ENCODE peak calls at places on chromosomes 11 and 22, in six cellular contexts. V is PC-3, R is GM23248, G is lung, Z is colonic mucosa, U is A549. O is an unnamed sample.

GRCh38 chr11:44959064-44959463 is 8.4 kb upstream of the TP53I11 start:
- DNase-seq in V (no peak), R (no peak), G (no peak), Z (no peak), U (no peak), O (no peak)

GRCh38 chr22:47810505-47811500 is 1048.4 kb downstream of the TBC1D22A start:
- DNase-seq in V (no peak), R (no peak), G (no peak), Z (no peak), U (no peak), O (no peak)

GRCh38 chr11:121351089-121351488 is 58.5 kb downstream of the SC5D start:
- DNase-seq in V (no peak), R (no peak), G (no peak), Z (no peak), U (no peak), O (no peak)

GRCh38 chr22:22446527-22446926 is 62.0 kb downstream of the ZNF280B start:
- DNase-seq in V (no peak), R (peak; percentile 20), G (no peak), Z (no peak), U (no peak), O (no peak)

GRCh38 chr11:79413258-79413657 is 27.6 kb downstream of the TENM4 start:
- DNase-seq in V (no peak), R (peak; percentile 96), G (peak; percentile 55), Z (peak; percentile 63), U (no peak), O (no peak)

GRCh38 chr11:19447150-19447566 is 206.4 kb upstream of the E2F8 start:
- DNase-seq in V (peak; percentile 78), R (peak; percentile 40), G (no peak), Z (no peak), U (no peak), O (no peak)

GRCh38 chr11:45336136-45336535 is 50.0 kb upstream of the SYT13 start:
- DNase-seq in V (no peak), R (no peak), G (no peak), Z (no peak), U (no peak), O (no peak)

GRCh38 chr11:111976614-111977140 is 39.5 kb downstream of the DIXDC1 start:
- DNase-seq in V (peak; percentile 33), R (peak; percentile 52), G (no peak), Z (no peak), U (no peak), O (peak; percentile 53)

GRCh38 chr11:131944709-131945108 is 574.3 kb downstream of the NTM start:
- DNase-seq in V (no peak), R (peak; percentile 28), G (no peak), Z (no peak), U (no peak), O (no peak)

GRCh38 chr11:93213622-93214021 is 15.8 kb upstream of the SLC36A4 start:
- DNase-seq in V (no peak), R (no peak), G (no peak), Z (no peak), U (no peak), O (no peak)

GRCh38 chr22:30866811-30867271 is 101.7 kb downstream of the MORC2 start:
- DNase-seq in V (peak; percentile 14), R (peak; percentile 12), G (no peak), Z (no peak), U (peak; percentile 22), O (no peak)

GRCh38 chr11:95157824-95158223 is 68.2 kb downstream of the ENDOD1 start:
- DNase-seq in V (no peak), R (peak; percentile 9), G (no peak), Z (no peak), U (no peak), O (no peak)

GRCh38 chr11:132158091-132158490 is 787.7 kb downstream of the NTM start:
- DNase-seq in V (peak; percentile 50), R (peak; percentile 39), G (no peak), Z (no peak), U (peak; percentile 17), O (no peak)

GRCh38 chr22:41833369-41834004 is 582 bp downstream of the SREBF2 start:
- DNase-seq in V (peak; percentile 6), R (peak; percentile 65), G (peak; percentile 47), Z (peak; percentile 57), U (peak; percentile 27), O (peak; percentile 30)

GRCh38 chr22:45096256-45096907 is 67.3 kb upstream of the NUP50 start:
- DNase-seq in V (peak; percentile 72), R (peak; percentile 75), G (peak; percentile 68), Z (peak; percentile 65), U (peak; percentile 60), O (peak; percentile 62)

GRCh38 chr22:31739795-31740201 is 10.1 kb downstream of the PRR14L start:
- DNase-seq in V (no peak), R (no peak), G (no peak), Z (no peak), U (no peak), O (no peak)

GRCh38 chr11:7004482-7004881 is 15.7 kb downstream of the ZNF214 start:
- DNase-seq in V (peak; percentile 45), R (peak; percentile 97), G (no peak), Z (peak; percentile 17), U (peak; percentile 7), O (no peak)

GRCh38 chr11:119701591-119702260 is 27.3 kb downstream of the NECTIN1 start:
- DNase-seq in V (peak; percentile 39), R (no peak), G (no peak), Z (no peak), U (no peak), O (no peak)

GRCh38 chr22:18048441-18048898 is 24.1 kb upstream of the MICAL3 start:
- DNase-seq in V (no peak), R (peak; percentile 67), G (no peak), Z (peak; percentile 36), U (no peak), O (no peak)

GRCh38 chr22:32020117-32020516 is 22.9 kb upstream of the SLC5A1 start:
- DNase-seq in V (peak; percentile 89), R (peak; percentile 60), G (no peak), Z (no peak), U (peak; percentile 22), O (no peak)

GRCh38 chr11:69014084-69014935 is 1.3 kb upstream of the MRGPRF start:
- DNase-seq in V (no peak), R (peak; percentile 11), G (no peak), Z (peak; percentile 49), U (no peak), O (no peak)

GRCh38 chr22:29072979-29073617 is at the start of gene KREMEN1:
- DNase-seq in V (no peak), R (no peak), G (no peak), Z (peak; percentile 34), U (no peak), O (no peak)

GRCh38 chr11:63985812-63986155 is 454 bp upstream of the OTUB1 start:
- DNase-seq in V (no peak), R (peak; percentile 67), G (no peak), Z (no peak), U (no peak), O (no peak)

GRCh38 chr11:108768370-108768769 is 103.5 kb downstream of the DDX10 start:
- DNase-seq in V (no peak), R (no peak), G (no peak), Z (no peak), U (no peak), O (no peak)

GRCh38 chr22:48573766-48574165 is 1253.9 kb downstream of the BRD1 start:
- DNase-seq in V (no peak), R (no peak), G (no peak), Z (no peak), U (no peak), O (no peak)

GRCh38 chr22:43152355-43153071 is 1.2 kb downstream of the TSPO start:
- DNase-seq in V (peak; percentile 68), R (peak; percentile 91), G (peak; percentile 81), Z (peak; percentile 88), U (peak; percentile 55), O (peak; percentile 80)

GRCh38 chr11:69040051-69040450 is 8.7 kb upstream of the TPCN2 start:
- DNase-seq in V (no peak), R (no peak), G (no peak), Z (no peak), U (no peak), O (no peak)

DNA sequence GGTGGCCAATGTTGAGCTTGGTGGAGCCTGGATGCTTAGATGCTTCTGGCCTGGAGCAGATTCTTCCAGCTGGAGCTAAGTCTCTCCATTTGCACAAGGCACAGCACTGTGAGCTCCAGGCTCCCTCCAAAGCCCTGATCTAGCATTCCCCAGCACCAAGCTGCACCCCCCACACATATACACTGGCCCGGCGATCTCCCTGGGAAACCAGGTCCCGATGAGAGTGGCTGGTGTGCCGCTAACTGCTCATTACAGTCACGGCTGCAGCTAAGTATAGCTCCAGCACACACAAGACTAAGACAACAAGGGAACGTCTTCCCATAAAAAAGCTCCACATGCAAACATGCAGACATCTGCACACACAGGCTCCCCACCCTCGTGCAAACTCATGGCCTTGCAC is 17.6 kb downstream of the KCNC1 start:
- DNase-seq in V (no peak), R (no peak), G (no peak), Z (no peak), U (no peak), O (no peak)
- H3K4me1 ChIP-seq in V (no peaks in the 10 kb centered on the region), R (no peaks in the 10 kb centered on the region), G (no peaks in the 10 kb centered on the region), Z (no peaks in the 10 kb centered on the region), U (no peaks in the 10 kb centered on the region), O (no peaks in the 10 kb centered on the region)

GRCh38 chr22:26692215-26692614 is 34.8 kb downstream of the MIAT start:
- DNase-seq in V (no peak), R (no peak), G (no peak), Z (no peak), U (no peak), O (no peak)
- H3K4me1 ChIP-seq in V (no peaks in the 10 kb centered on the region), R (no peaks in the 10 kb centered on the region), G (no peaks in the 10 kb centered on the region), Z (no peaks in the 10 kb centered on the region), U (peaks cover 6% of the 10 kb centered on the region), O (no peaks in the 10 kb centered on the region)

GRCh38 chr11:128499613-128500213 is 87.6 kb downstream of the ETS1 start:
- DNase-seq in V (no peak), R (no peak), G (no peak), Z (no peak), U (no peak), O (no peak)

GRCh38 chr11:128498846-128499245 is 88.5 kb downstream of the ETS1 start:
- DNase-seq in V (no peak), R (peak; percentile 57), G (no peak), Z (no peak), U (no peak), O (no peak)

GRCh38 chr11:128501008-128501407 is 86.3 kb downstream of the ETS1 start:
- DNase-seq in V (no peak), R (no peak), G (no peak), Z (no peak), U (no peak), O (no peak)

GRCh38 chr11:128501576-128502549 is 85.5 kb downstream of the ETS1 start:
- DNase-seq in V (peak; percentile 46), R (peak; percentile 89), G (no peak), Z (no peak), U (no peak), O (no peak)

GRCh38 chr11:128500488-128500887 is 86.9 kb downstream of the ETS1 start:
- DNase-seq in V (no peak), R (no peak), G (no peak), Z (no peak), U (no peak), O (no peak)
- H3K4me1 ChIP-seq in V (peaks cover 94% of the 10 kb centered on the region), R (peaks cover 98% of the 10 kb centered on the region), G (peaks cover 83% of the 10 kb centered on the region), Z (peaks cover 25% of the 10 kb centered on the region), U (peaks cover 91% of the 10 kb centered on the region), O (peaks cover 15% of the 10 kb centered on the region)

DNA sequence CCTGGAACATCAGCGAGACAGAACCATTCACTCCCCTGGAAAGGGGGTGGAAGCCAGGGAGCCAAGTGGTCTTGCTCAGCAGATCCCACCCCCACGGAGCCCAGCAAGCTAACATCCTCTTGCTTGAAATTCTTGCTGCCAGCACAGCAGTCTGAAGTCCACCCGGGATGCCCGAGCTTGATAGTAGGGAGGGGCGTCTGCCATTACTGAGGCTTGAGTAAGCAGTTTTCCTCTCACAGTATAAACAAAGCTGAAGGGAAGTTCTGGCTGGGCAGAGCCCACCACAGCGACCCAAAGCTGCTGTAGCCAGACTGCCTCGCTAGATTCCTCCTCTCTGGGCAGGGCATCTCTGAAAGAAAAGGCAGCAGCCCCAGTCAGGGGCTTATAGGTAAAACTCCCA is 764.8 kb upstream of the LUZP2 start:
- DNase-seq in V (no peak), R (peak; percentile 6), G (no peak), Z (no peak), U (peak; percentile 10), O (no peak)
- H3K4me1 ChIP-seq in V (peaks cover 9% of the 10 kb centered on the region), R (peaks cover 6% of the 10 kb centered on the region), G (no peaks in the 10 kb centered on the region), Z (no peaks in the 10 kb centered on the region), U (peaks cover 3% of the 10 kb centered on the region), O (no peaks in the 10 kb centered on the region)

O was measured in prostate gland.